ENCODE peak calls at places on chromosomes 11 and 22, in seven cellular contexts. One of them, this sample, is unnamed.

GRCh38 chr11:65435981-65436411 is 13.4 kb downstream of the NEAT1 start:
- DNase-seq in naive thymus-derived CD8-positive, alpha-beta T cell: no peak
- DNase-seq in RWPE1: no peak
- DNase-seq in IMR-90: no peak
- DNase-seq in type B pancreatic cell: peak
- DNase-seq in stimulated activated CD4-positive, alpha-beta T cell treated with anti-CD3 and anti-CD28 coated beads, TNF-alpha, amount 100 ng/mL, for 48 hours: no peak
- DNase-seq in lower leg skin: peak
- DNase-seq in this sample: no peak

GRCh38 chr11:61071880-61072279 is 30.4 kb upstream of the CD5 start:
- DNase-seq in RWPE1: no peak
- DNase-seq in lower leg skin: no peak
- DNase-seq in IMR-90: no peak
- DNase-seq in stimulated activated CD4-positive, alpha-beta T cell treated with anti-CD3 and anti-CD28 coated beads, TNF-alpha, amount 100 ng/mL, for 48 hours: no peak
- DNase-seq in naive thymus-derived CD8-positive, alpha-beta T cell: no peak
- DNase-seq in type B pancreatic cell: no peak
- DNase-seq in this sample: peak

GRCh38 chr22:40348025-40348658 is 1.8 kb downstream of the ADSL start:
- DNase-seq in type B pancreatic cell: no peak
- DNase-seq in IMR-90: peak
- DNase-seq in stimulated activated CD4-positive, alpha-beta T cell treated with anti-CD3 and anti-CD28 coated beads, TNF-alpha, amount 100 ng/mL, for 48 hours: peak
- DNase-seq in naive thymus-derived CD8-positive, alpha-beta T cell: peak
- DNase-seq in RWPE1: peak
- DNase-seq in lower leg skin: no peak
- DNase-seq in this sample: no peak

GRCh38 chr22:24208012-24208749 is 26.9 kb downstream of the SUSD2 start:
- DNase-seq in naive thymus-derived CD8-positive, alpha-beta T cell: no peak
- DNase-seq in IMR-90: peak
- DNase-seq in RWPE1: peak
- DNase-seq in type B pancreatic cell: no peak
- DNase-seq in lower leg skin: peak
- DNase-seq in stimulated activated CD4-positive, alpha-beta T cell treated with anti-CD3 and anti-CD28 coated beads, TNF-alpha, amount 100 ng/mL, for 48 hours: no peak
- DNase-seq in this sample: peak

GRCh38 chr11:72229336-72229924 is 4.9 kb downstream of the INPPL1 start:
- DNase-seq in lower leg skin: peak
- DNase-seq in IMR-90: no peak
- DNase-seq in naive thymus-derived CD8-positive, alpha-beta T cell: no peak
- DNase-seq in type B pancreatic cell: peak
- DNase-seq in stimulated activated CD4-positive, alpha-beta T cell treated with anti-CD3 and anti-CD28 coated beads, TNF-alpha, amount 100 ng/mL, for 48 hours: no peak
- DNase-seq in RWPE1: no peak
- DNase-seq in this sample: no peak

GRCh38 chr22:49208768-49209252 is 618.9 kb downstream of the BRD1 start:
- DNase-seq in lower leg skin: peak
- DNase-seq in naive thymus-derived CD8-positive, alpha-beta T cell: no peak
- DNase-seq in RWPE1: no peak
- DNase-seq in IMR-90: no peak
- DNase-seq in type B pancreatic cell: peak
- DNase-seq in stimulated activated CD4-positive, alpha-beta T cell treated with anti-CD3 and anti-CD28 coated beads, TNF-alpha, amount 100 ng/mL, for 48 hours: no peak
- DNase-seq in this sample: peak

GRCh38 chr22:46286941-46287872 is 9.5 kb upstream of the GTSE1 start:
- DNase-seq in type B pancreatic cell: no peak
- DNase-seq in naive thymus-derived CD8-positive, alpha-beta T cell: no peak
- DNase-seq in RWPE1: no peak
- DNase-seq in lower leg skin: peak
- DNase-seq in IMR-90: no peak
- DNase-seq in stimulated activated CD4-positive, alpha-beta T cell treated with anti-CD3 and anti-CD28 coated beads, TNF-alpha, amount 100 ng/mL, for 48 hours: no peak
- DNase-seq in this sample: no peak

GRCh38 chr11:65181569-65182257 is at the start of gene CAPN1:
- DNase-seq in lower leg skin: peak
- DNase-seq in naive thymus-derived CD8-positive, alpha-beta T cell: peak
- DNase-seq in stimulated activated CD4-positive, alpha-beta T cell treated with anti-CD3 and anti-CD28 coated beads, TNF-alpha, amount 100 ng/mL, for 48 hours: peak
- DNase-seq in RWPE1: peak
- DNase-seq in IMR-90: peak
- DNase-seq in type B pancreatic cell: no peak
- DNase-seq in this sample: peak

GRCh38 chr11:60781286-60782044 is 3.7 kb upstream of the MS4A10 start:
- DNase-seq in stimulated activated CD4-positive, alpha-beta T cell treated with anti-CD3 and anti-CD28 coated beads, TNF-alpha, amount 100 ng/mL, for 48 hours: no peak
- DNase-seq in type B pancreatic cell: no peak
- DNase-seq in RWPE1: no peak
- DNase-seq in naive thymus-derived CD8-positive, alpha-beta T cell: no peak
- DNase-seq in IMR-90: no peak
- DNase-seq in lower leg skin: no peak
- DNase-seq in this sample: no peak

GRCh38 chr11:14657841-14658240 is 14.2 kb downstream of the PDE3B start:
- DNase-seq in type B pancreatic cell: no peak
- DNase-seq in naive thymus-derived CD8-positive, alpha-beta T cell: no peak
- DNase-seq in lower leg skin: no peak
- DNase-seq in stimulated activated CD4-positive, alpha-beta T cell treated with anti-CD3 and anti-CD28 coated beads, TNF-alpha, amount 100 ng/mL, for 48 hours: no peak
- DNase-seq in IMR-90: no peak
- DNase-seq in RWPE1: no peak
- DNase-seq in this sample: no peak

GRCh38 chr11:71580057-71581003 is 2.3 kb downstream of the KRTAP5-11 start:
- DNase-seq in type B pancreatic cell: no peak
- DNase-seq in IMR-90: peak
- DNase-seq in naive thymus-derived CD8-positive, alpha-beta T cell: no peak
- DNase-seq in lower leg skin: no peak
- DNase-seq in RWPE1: peak
- DNase-seq in stimulated activated CD4-positive, alpha-beta T cell treated with anti-CD3 and anti-CD28 coated beads, TNF-alpha, amount 100 ng/mL, for 48 hours: peak
- DNase-seq in this sample: peak

GRCh38 chr11:80779907-80780615 is 1339.2 kb upstream of the TENM4 start:
- DNase-seq in type B pancreatic cell: no peak
- DNase-seq in lower leg skin: no peak
- DNase-seq in naive thymus-derived CD8-positive, alpha-beta T cell: no peak
- DNase-seq in RWPE1: no peak
- DNase-seq in stimulated activated CD4-positive, alpha-beta T cell treated with anti-CD3 and anti-CD28 coated beads, TNF-alpha, amount 100 ng/mL, for 48 hours: no peak
- DNase-seq in IMR-90: no peak
- DNase-seq in this sample: no peak

GRCh38 chr22:23236440-23237139 is 56.3 kb downstream of the BCR start:
- DNase-seq in type B pancreatic cell: no peak
- DNase-seq in RWPE1: no peak
- DNase-seq in lower leg skin: no peak
- DNase-seq in IMR-90: no peak
- DNase-seq in stimulated activated CD4-positive, alpha-beta T cell treated with anti-CD3 and anti-CD28 coated beads, TNF-alpha, amount 100 ng/mL, for 48 hours: no peak
- DNase-seq in naive thymus-derived CD8-positive, alpha-beta T cell: no peak
- DNase-seq in this sample: no peak

GRCh38 chr11:6319001-6319878 is 1.1 kb downstream of the CAVIN3 start:
- DNase-seq in RWPE1: no peak
- DNase-seq in type B pancreatic cell: no peak
- DNase-seq in lower leg skin: peak
- DNase-seq in naive thymus-derived CD8-positive, alpha-beta T cell: no peak
- DNase-seq in stimulated activated CD4-positive, alpha-beta T cell treated with anti-CD3 and anti-CD28 coated beads, TNF-alpha, amount 100 ng/mL, for 48 hours: no peak
- DNase-seq in IMR-90: peak
- DNase-seq in this sample: peak

GRCh38 chr22:21797444-21798221 is 62.0 kb upstream of the YPEL1 start:
- DNase-seq in IMR-90: peak
- DNase-seq in stimulated activated CD4-positive, alpha-beta T cell treated with anti-CD3 and anti-CD28 coated beads, TNF-alpha, amount 100 ng/mL, for 48 hours: no peak
- DNase-seq in type B pancreatic cell: no peak
- DNase-seq in naive thymus-derived CD8-positive, alpha-beta T cell: no peak
- DNase-seq in RWPE1: no peak
- DNase-seq in lower leg skin: no peak
- DNase-seq in this sample: no peak

GRCh38 chr11:74932169-74932568 is 16.7 kb downstream of the XRRA1 start:
- DNase-seq in type B pancreatic cell: no peak
- DNase-seq in naive thymus-derived CD8-positive, alpha-beta T cell: no peak
- DNase-seq in IMR-90: peak
- DNase-seq in RWPE1: no peak
- DNase-seq in stimulated activated CD4-positive, alpha-beta T cell treated with anti-CD3 and anti-CD28 coated beads, TNF-alpha, amount 100 ng/mL, for 48 hours: no peak
- DNase-seq in lower leg skin: no peak
- DNase-seq in this sample: no peak

GRCh38 chr22:19740586-19740985 is 17.2 kb downstream of the GP1BB start:
- DNase-seq in naive thymus-derived CD8-positive, alpha-beta T cell: no peak
- DNase-seq in lower leg skin: no peak
- DNase-seq in type B pancreatic cell: no peak
- DNase-seq in IMR-90: no peak
- DNase-seq in stimulated activated CD4-positive, alpha-beta T cell treated with anti-CD3 and anti-CD28 coated beads, TNF-alpha, amount 100 ng/mL, for 48 hours: no peak
- DNase-seq in RWPE1: no peak
- DNase-seq in this sample: no peak

GRCh38 chr11:2211113-2211971 is 39.7 kb upstream of the TH start:
- DNase-seq in type B pancreatic cell: peak
- DNase-seq in stimulated activated CD4-positive, alpha-beta T cell treated with anti-CD3 and anti-CD28 coated beads, TNF-alpha, amount 100 ng/mL, for 48 hours: no peak
- DNase-seq in naive thymus-derived CD8-positive, alpha-beta T cell: no peak
- DNase-seq in IMR-90: no peak
- DNase-seq in lower leg skin: peak
- DNase-seq in RWPE1: no peak
- DNase-seq in this sample: peak

GRCh38 chr22:38230108-38230825 is 28.5 kb downstream of the MAFF start:
- DNase-seq in stimulated activated CD4-positive, alpha-beta T cell treated with anti-CD3 and anti-CD28 coated beads, TNF-alpha, amount 100 ng/mL, for 48 hours: no peak
- DNase-seq in IMR-90: no peak
- DNase-seq in type B pancreatic cell: no peak
- DNase-seq in lower leg skin: peak
- DNase-seq in RWPE1: no peak
- DNase-seq in naive thymus-derived CD8-positive, alpha-beta T cell: peak
- DNase-seq in this sample: no peak

GRCh38 chr22:17171313-17172171 is 12.5 kb upstream of the HDHD5 start:
- DNase-seq in lower leg skin: peak
- DNase-seq in type B pancreatic cell: peak
- DNase-seq in stimulated activated CD4-positive, alpha-beta T cell treated with anti-CD3 and anti-CD28 coated beads, TNF-alpha, amount 100 ng/mL, for 48 hours: peak
- DNase-seq in IMR-90: peak
- DNase-seq in naive thymus-derived CD8-positive, alpha-beta T cell: peak
- DNase-seq in RWPE1: peak
- DNase-seq in this sample: peak